ENCODE peak calls at places on chromosomes 16 and 17, in nine cellular contexts. A is NCI-H1105 treated with DMSO at 0.1 percent for 48 hours, O is esophagus squamous epithelium, C is T-cell, P is sigmoid colon, G is H9, B is BE2C, W is choroid plexus epithelial cell, T is midbrain. H is an unnamed sample.

GRCh38 chr16:83882118-83882879 is 16.6 kb upstream of the MLYCD start:
- DNase-seq in G (no peak), B (no peak), O (no peak), T (no peak), A (peak), W (no peak), P (no peak), C (no peak), H (no peak)

GRCh38 chr17:42422412-42422957 is 571 bp downstream of the CAVIN1 start:
- DNase-seq in B (no peak), G (peak), W (peak), C (no peak), A (peak), O (no peak), P (peak), T (no peak), H (no peak)

GRCh38 chr17:26765860-26766709 is 527.8 kb upstream of the WSB1 start:
- DNase-seq in O (no peak), W (no peak), T (no peak), G (no peak), P (no peak), A (no peak), C (no peak), B (no peak), H (no peak)

GRCh38 chr17:77966476-77966875 is 8.0 kb downstream of the TNRC6C start:
- DNase-seq in W (no peak), G (no peak), C (no peak), B (no peak), A (no peak), O (no peak), P (no peak), T (no peak), H (no peak)

GRCh38 chr16:78931267-78932060 is 669.1 kb downstream of the MAF start:
- DNase-seq in A (no peak), T (no peak), C (no peak), W (no peak), O (no peak), G (no peak), B (no peak), P (no peak), H (no peak)

GRCh38 chr17:79648181-79648831 is 37.5 kb upstream of the RBFOX3 start:
- DNase-seq in A (no peak), P (peak), O (no peak), W (no peak), C (no peak), B (no peak), T (no peak), G (peak), H (no peak)

GRCh38 chr16:85222151-85222863 is 110.0 kb upstream of the CIBAR2 start:
- DNase-seq in P (no peak), B (no peak), O (no peak), A (no peak), C (no peak), G (no peak), T (no peak), W (peak), H (no peak)

GRCh38 chr16:86530251-86531192 is 20.2 kb downstream of the FOXF1 start:
- DNase-seq in A (no peak), P (peak), W (no peak), B (no peak), T (no peak), O (no peak), C (no peak), G (no peak), H (no peak)

GRCh38 chr17:19683117-19683516 is 33.3 kb downstream of the SLC47A2 start:
- DNase-seq in P (no peak), G (peak), A (no peak), T (no peak), C (no peak), W (no peak), B (no peak), O (no peak), H (no peak)

GRCh38 chr16:25868966-25869365 is 177.2 kb downstream of the HS3ST4 start:
- DNase-seq in B (no peak), T (no peak), C (no peak), A (no peak), G (no peak), W (no peak), P (no peak), O (no peak), H (no peak)

GRCh38 chr16:47617732-47618131 is 156.6 kb downstream of the PHKB start:
- DNase-seq in A (no peak), C (no peak), W (no peak), G (no peak), O (no peak), P (no peak), T (no peak), B (no peak), H (no peak)